ENCODE peak calls at places on chromosomes 3 and 15, in ten cellular contexts. X is body of pancreas; S is CD8-positive, alpha-beta memory T cell; K is spleen; P is RWPE1; M is HL-60; W is endothelial cell of umbilical vein; Z is astrocyte; R is thyroid gland; L is right lobe of liver. U is an unnamed sample.

GRCh38 chr15:38085104-38085503 is 150.7 kb downstream of the TMCO5A start:
- DNase-seq in Z (no peak), X (no peak), L (no peak), K (no peak), M (peak; percentile 42), R (no peak), S (no peak), P (no peak), W (peak; percentile 56), U (no peak)

GRCh38 chr15:51776952-51777574 is 25.7 kb downstream of the TMOD2 start:
- DNase-seq in Z (peak; percentile 42), X (peak; percentile 73), K (no peak), M (peak; percentile 80), P (peak; percentile 82), S (peak; percentile 47), L (no peak), W (peak; percentile 80), R (peak; percentile 64), U (peak; percentile 86)

GRCh38 chr15:80265021-80265420 is 13.0 kb upstream of the CTXND1 start:
- DNase-seq in M (no peak), L (no peak), W (no peak), Z (no peak), R (no peak), S (no peak), P (no peak), X (no peak), K (no peak), U (peak; percentile 10)

GRCh38 chr15:81357178-81357686 is 16.8 kb downstream of the TMC3 start:
- DNase-seq in L (no peak), K (no peak), R (no peak), P (no peak), X (no peak), M (no peak), Z (no peak), W (no peak), S (no peak), U (no peak)

GRCh38 chr3:134030801-134031619 is 1.3 kb upstream of the SLCO2A1 start:
- DNase-seq in P (no peak), Z (no peak), W (no peak), S (no peak), X (no peak), M (no peak), R (no peak), L (no peak), K (no peak), U (no peak)

GRCh38 chr3:31488475-31489017 is 44.2 kb upstream of the STT3B start:
- DNase-seq in X (no peak), R (no peak), S (no peak), K (no peak), M (no peak), W (no peak), P (no peak), Z (no peak), L (no peak), U (no peak)

GRCh38 chr15:89416339-89417183 is 79.8 kb downstream of the RHCG start:
- DNase-seq in R (peak; percentile 34), X (peak; percentile 77), K (peak; percentile 86), Z (peak; percentile 7), L (no peak), W (peak; percentile 71), M (peak; percentile 82), P (peak; percentile 89), S (peak; percentile 56), U (peak; percentile 45)

GRCh38 chr15:99180287-99180962 is 69.0 kb downstream of the TTC23 start:
- DNase-seq in M (no peak), X (no peak), W (no peak), L (no peak), Z (peak; percentile 14), R (no peak), K (no peak), S (no peak), P (no peak), U (no peak)

GRCh38 chr3:182276512-182276911 is 516.8 kb upstream of the ATP11B start:
- DNase-seq in K (no peak), R (no peak), L (no peak), P (no peak), X (no peak), W (no peak), Z (no peak), S (no peak), M (no peak), U (no peak)

GRCh38 chr15:33132722-33133345 is 61.7 kb downstream of the FMN1 start:
- DNase-seq in W (peak; percentile 68), P (peak; percentile 90), L (no peak), S (no peak), X (no peak), K (no peak), R (peak; percentile 40), M (no peak), Z (peak; percentile 41), U (peak; percentile 88)

GRCh38 chr3:186909078-186909853 is 21.1 kb upstream of the ST6GAL1 start:
- DNase-seq in K (peak; percentile 93), P (no peak), W (no peak), R (peak; percentile 5), L (no peak), M (no peak), X (no peak), S (peak; percentile 85), Z (no peak), U (no peak)

GRCh38 chr3:45137656-45138181 is 8.5 kb downstream of the CDCP1 start:
- DNase-seq in X (peak; percentile 34), K (no peak), P (no peak), M (no peak), R (peak; percentile 20), Z (no peak), S (no peak), W (no peak), L (no peak), U (no peak)

GRCh38 chr3:196042673-196043072 is 39.2 kb downstream of the TFRC start:
- DNase-seq in S (no peak), P (no peak), W (no peak), M (no peak), L (no peak), K (no peak), X (no peak), Z (no peak), R (no peak), U (no peak)

GRCh38 chr3:46482632-46483311 is 15.0 kb upstream of the RTP3 start:
- DNase-seq in P (peak; percentile 24), L (no peak), Z (peak; percentile 91), W (no peak), M (no peak), R (no peak), X (no peak), S (no peak), K (no peak), U (peak; percentile 85)

GRCh38 chr3:49359623-49360022 is 1.5 kb upstream of the GPX1 start:
- DNase-seq in K (no peak), W (peak; percentile 34), M (no peak), P (no peak), R (no peak), X (no peak), S (no peak), Z (peak; percentile 53), L (no peak), U (no peak)

DNA sequence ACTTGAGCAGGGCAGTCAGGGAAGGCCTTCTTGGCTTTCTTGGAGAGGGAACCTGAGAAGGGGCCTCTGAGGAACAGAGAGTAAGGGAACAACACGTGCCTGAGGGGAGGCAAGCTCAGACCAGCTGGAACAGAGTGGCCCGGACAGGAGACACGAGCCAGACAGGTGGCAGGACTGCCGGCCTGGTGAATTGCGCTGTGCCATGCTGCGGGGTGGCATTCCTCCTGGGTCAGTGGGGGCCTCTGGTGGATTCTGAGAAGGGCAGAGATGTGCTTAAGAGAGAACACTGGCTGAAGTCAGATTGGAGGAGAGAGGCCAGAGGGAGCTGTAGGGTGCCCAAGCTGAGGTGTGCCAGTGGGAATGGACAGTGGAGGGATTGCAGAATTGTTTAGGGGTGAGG is 4.9 kb downstream of the CHAC1 start:
- DNase-seq in M (no peak), S (no peak), P (no peak), Z (no peak), W (no peak), L (no peak), X (no peak), R (peak; percentile 37), K (peak; percentile 31), U (no peak)
- H3K27ac ChIP-seq in M (no peak overlapping the region), S (no peak overlapping the region), P (peak overlapping the region; percentile 46), Z (no peak overlapping the region), W (no peak overlapping the region), L (no peak overlapping the region), X (peak overlapping the region; percentile 44), R (no peak overlapping the region), K (no peak overlapping the region), U (no peak overlapping the region)

GRCh38 chr3:129662230-129662629 is 55.8 kb upstream of the PLXND1 start:
- DNase-seq in Z (peak; percentile 27), P (no peak), K (no peak), S (no peak), M (no peak), W (no peak), L (no peak), R (no peak), X (no peak), U (no peak)
- H3K27ac ChIP-seq in Z (no peak overlapping the region), P (no peak overlapping the region), K (no peak overlapping the region), S (no peak overlapping the region), M (no peak overlapping the region), W (no peak overlapping the region), L (no peak overlapping the region), R (no peak overlapping the region), X (peak overlapping the region; percentile 43), U (no peak overlapping the region)

GRCh38 chr3:64459711-64460110 is 228.1 kb downstream of the ADAMTS9 start:
- DNase-seq in P (no peak), Z (no peak), S (no peak), M (no peak), X (no peak), L (no peak), K (no peak), W (no peak), R (no peak), U (no peak)
- H3K27ac ChIP-seq in P (no peak overlapping the region), Z (no peak overlapping the region), S (no peak overlapping the region), M (no peak overlapping the region), X (no peak overlapping the region), L (no peak overlapping the region), K (no peak overlapping the region), W (no peak overlapping the region), R (no peak overlapping the region), U (no peak overlapping the region)

GRCh38 chr3:142992323-142992722 is 9.0 kb upstream of the U2SURP start:
- DNase-seq in K (no peak), X (no peak), R (no peak), P (no peak), W (no peak), S (no peak), M (no peak), L (no peak), Z (no peak), U (no peak)

GRCh38 chr3:142990706-142991105 is 10.7 kb upstream of the U2SURP start:
- DNase-seq in P (no peak), X (no peak), K (no peak), W (no peak), S (no peak), Z (no peak), M (no peak), L (no peak), R (no peak), U (no peak)

GRCh38 chr3:142997330-142997729 is 4.0 kb upstream of the U2SURP start:
- DNase-seq in R (peak; percentile 21), K (no peak), W (no peak), Z (peak; percentile 27), X (no peak), P (no peak), M (no peak), L (no peak), S (no peak), U (no peak)

GRCh38 chr3:142998439-142998838 is 2.9 kb upstream of the U2SURP start:
- DNase-seq in X (no peak), Z (peak; percentile 60), S (no peak), W (no peak), P (no peak), R (no peak), L (no peak), K (no peak), M (no peak), U (no peak)

GRCh38 chr3:142993958-142994442 is 7.4 kb upstream of the U2SURP start:
- DNase-seq in Z (peak; percentile 36), P (peak; percentile 54), K (no peak), X (peak; percentile 61), L (no peak), M (peak; percentile 82), W (peak; percentile 61), S (peak; percentile 48), R (peak; percentile 53), U (peak; percentile 49)
- H3K27ac ChIP-seq in Z (no peak overlapping the region), P (no peak overlapping the region), K (no peak overlapping the region), X (no peak overlapping the region), L (no peak overlapping the region), M (no peak overlapping the region), W (no peak overlapping the region), S (no peak overlapping the region), R (no peak overlapping the region), U (no peak overlapping the region)